ENCODE peak calls at places on chromosomes 3 and 15, in seven cellular contexts. V is uterus, U is adrenal gland, Z is IMR-90, L is ovary, O is A549, Q is body of pancreas. H is an unnamed sample.

GRCh38 chr15:62935300-62936081 is 107.1 kb upstream of the TPM1 start:
- DNase-seq in U (no peak), V (no peak), Q (no peak), Z (no peak), L (no peak), O (no peak), H (no peak)

GRCh38 chr3:174862666-174863065 is 3.5 kb downstream of the NAALADL2 start:
- DNase-seq in O (no peak), U (no peak), Z (peak; percentile 28), V (no peak), Q (no peak), L (no peak), H (no peak)

GRCh38 chr15:66883322-66883911 is 181.4 kb downstream of the SMAD6 start:
- DNase-seq in Q (peak; percentile 83), V (peak; percentile 94), U (peak; percentile 95), O (peak; percentile 99), Z (peak; percentile 100), L (peak; percentile 89), H (peak; percentile 83)

GRCh38 chr3:107994954-107995715 is 95.7 kb downstream of the CD47 start:
- DNase-seq in Q (no peak), O (no peak), Z (no peak), L (no peak), V (no peak), U (no peak), H (no peak)

GRCh38 chr3:38646062-38646461 is 3.4 kb downstream of the SCN5A start:
- DNase-seq in L (no peak), Z (no peak), Q (no peak), U (no peak), O (no peak), V (no peak), H (no peak)

GRCh38 chr3:38643090-38643489 is 6.4 kb downstream of the SCN5A start:
- DNase-seq in Z (no peak), Q (no peak), O (no peak), L (peak; percentile 4), U (no peak), V (peak; percentile 0), H (no peak)

GRCh38 chr3:4504340-4505261 is 11.5 kb downstream of the ITPR1 start:
- DNase-seq in Q (peak; percentile 29), L (peak; percentile 27), Z (no peak), U (peak; percentile 58), V (peak; percentile 59), O (no peak), H (peak; percentile 77)

GRCh38 chr3:14804835-14805780 is 13.7 kb upstream of the FGD5 start:
- DNase-seq in L (no peak), U (no peak), Z (no peak), Q (no peak), O (no peak), V (no peak), H (no peak)

GRCh38 chr15:93312891-93313486 is 224.0 kb upstream of the RGMA start:
- DNase-seq in U (no peak), Z (no peak), V (no peak), Q (no peak), L (no peak), O (no peak), H (no peak)

GRCh38 chr3:196659901-196660351 is 20.4 kb downstream of the NRROS start:
- DNase-seq in Z (no peak), O (no peak), Q (no peak), L (no peak), U (no peak), V (no peak), H (no peak)

GRCh38 chr3:42473083-42473932 is 29.1 kb upstream of the VIPR1 start:
- DNase-seq in Q (peak; percentile 26), O (no peak), Z (peak; percentile 16), V (no peak), L (no peak), U (peak; percentile 61), H (no peak)

GRCh38 chr3:15520185-15520584 is 1.3 kb downstream of the COLQ start:
- DNase-seq in V (no peak), O (no peak), Q (no peak), U (no peak), Z (no peak), L (no peak), H (no peak)

GRCh38 chr15:100332231-100332630 is 9.5 kb downstream of the ADAMTS17 start:
- DNase-seq in Q (no peak), O (no peak), Z (no peak), U (no peak), V (no peak), L (no peak), H (no peak)

GRCh38 chr3:140186421-140186920 is 251.5 kb downstream of the CLSTN2 start:
- DNase-seq in Q (peak; percentile 47), O (no peak), Z (peak; percentile 50), U (peak; percentile 54), L (no peak), V (peak; percentile 49), H (peak; percentile 45)

GRCh38 chr3:4008205-4008604 is 209.0 kb downstream of the LRRN1 start:
- DNase-seq in O (no peak), V (no peak), Q (no peak), U (no peak), Z (no peak), L (no peak), H (peak; percentile 20)

GRCh38 chr15:69035205-69035917 is 20.9 kb downstream of the NOX5 start:
- DNase-seq in Q (peak; percentile 26), Z (no peak), L (no peak), U (no peak), V (no peak), O (peak; percentile 75), H (no peak)

GRCh38 chr3:126872701-126873100 is 110.2 kb upstream of the PLXNA1 start:
- DNase-seq in L (no peak), Z (no peak), V (no peak), U (no peak), O (no peak), Q (no peak), H (no peak)

GRCh38 chr3:34387831-34388564 is 589.6 kb downstream of the PDCD6IP start:
- DNase-seq in V (no peak), U (no peak), Q (no peak), Z (no peak), L (no peak), O (no peak), H (no peak)

DNA sequence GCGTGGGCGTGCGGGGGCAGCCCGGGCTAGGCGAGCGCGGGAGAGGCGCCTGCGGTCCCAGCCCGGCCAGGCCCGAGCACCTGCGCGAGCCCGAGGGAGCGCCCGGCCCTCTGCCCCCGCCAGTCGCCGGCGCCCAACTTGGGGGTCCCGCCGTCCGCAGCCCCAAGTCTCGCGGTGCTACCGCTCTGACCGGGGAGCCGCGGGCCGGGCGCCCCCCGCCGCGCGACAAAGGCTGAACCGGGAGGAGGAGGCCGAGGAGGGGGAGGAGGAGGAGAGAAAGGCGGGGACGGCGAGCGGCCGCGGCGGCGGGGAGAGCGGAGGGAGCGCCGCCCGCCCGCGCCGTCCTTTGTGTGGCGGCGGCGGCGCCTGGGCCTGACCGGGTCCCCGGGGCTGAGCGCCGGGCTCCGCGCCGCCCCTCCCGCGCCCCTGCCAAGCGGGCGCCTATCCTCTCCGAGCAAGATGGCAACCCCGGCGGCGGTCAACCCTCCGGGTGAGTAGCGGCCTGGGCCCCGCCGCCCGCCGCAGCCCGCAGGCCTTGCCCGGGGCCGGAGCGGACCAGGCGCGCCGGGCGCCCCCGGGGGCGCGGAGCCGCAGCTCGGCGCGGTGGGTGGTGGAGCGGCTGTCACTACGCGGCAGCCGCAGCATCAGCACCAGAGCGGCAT is at the start of gene ARNT2:
- DNase-seq in Q (peak; percentile 48), L (peak; percentile 27), Z (peak; percentile 25), O (peak; percentile 52), U (peak; percentile 9), V (no peak), H (no peak)
- H3K4me3 ChIP-seq in Q (peak within 1 kb of the TSS; percentile 22), L (peak within 1 kb of the TSS; percentile 43), Z (peak within 1 kb of the TSS; percentile 53), O (peak within 1 kb of the TSS; percentile 79), U (peak within 1 kb of the TSS; percentile 86), V (peak within 1 kb of the TSS; percentile 25), H (peak within 1 kb of the TSS; percentile 61)

GRCh38 chr15:75704263-75704615 is 8.4 kb downstream of the CSPG4 start:
- DNase-seq in Q (no peak), O (no peak), U (no peak), Z (no peak), V (no peak), L (no peak), H (no peak)
- TF ChIP-seq CTCF in Q (no peak), O (no peak), U (no peak), Z (no peak), V (no peak), L (no peak), H (no peak)

DNA sequence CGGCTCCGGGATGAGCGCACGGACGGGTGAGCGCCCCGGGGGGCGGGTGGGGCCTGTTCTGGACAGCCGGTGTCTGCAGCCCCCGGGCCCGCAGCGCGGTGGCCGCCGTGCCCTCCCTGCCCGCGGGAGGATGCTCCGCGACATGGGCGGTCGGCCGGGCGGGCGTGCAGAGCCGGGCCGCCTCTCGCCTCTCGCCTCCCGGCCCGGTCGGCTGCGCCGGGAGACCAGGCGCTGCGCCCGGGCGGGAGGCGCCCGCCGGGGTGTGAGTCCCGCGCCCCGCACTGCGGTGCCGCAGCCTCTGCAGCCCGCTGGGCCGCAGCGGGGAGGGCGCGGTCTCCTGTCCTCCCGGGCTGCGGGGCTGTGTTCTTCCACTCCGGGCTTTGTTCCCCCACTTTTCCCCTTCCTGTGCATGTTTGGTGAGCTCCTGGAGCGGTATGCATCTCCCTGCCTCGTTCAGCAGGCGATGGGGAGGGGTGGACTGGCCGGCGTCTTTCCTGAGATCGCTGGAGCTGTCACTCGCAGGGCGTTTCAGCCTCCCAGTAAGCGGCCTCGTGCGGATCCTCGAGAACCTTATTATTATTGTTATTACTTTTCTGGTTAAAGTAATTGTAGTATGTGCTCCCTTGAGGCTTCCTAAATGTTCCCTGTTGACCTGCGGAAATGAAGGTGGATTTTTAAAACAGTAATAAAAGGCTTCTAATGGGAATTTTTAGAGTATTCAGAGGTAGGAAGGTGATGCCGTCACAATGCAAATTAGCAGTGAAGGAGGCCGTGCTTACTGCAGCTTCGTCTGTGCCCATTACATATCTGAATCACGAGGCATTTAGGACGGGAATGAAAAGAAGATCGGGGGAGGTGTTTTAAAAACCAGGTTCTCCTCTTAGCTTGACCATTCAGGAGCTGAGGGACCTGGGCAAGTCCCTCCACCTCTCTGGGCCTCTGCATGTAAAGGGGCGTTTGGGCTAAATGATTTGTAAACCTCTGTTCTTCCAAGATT is 588 bp downstream of the TMOD2 start:
- DNase-seq in Q (peak; percentile 47), O (peak; percentile 39), Z (peak; percentile 34), L (peak; percentile 32), U (peak; percentile 38), V (peak; percentile 36), H (peak; percentile 50)
- TF ChIP-seq POLR2A in Q (peak; percentile 5), O (no peak), Z (no peak), L (no peak), U (no peak), V (no peak), H (no peak)

GRCh38 chr3:81502251-81502650 is 259.2 kb downstream of the GBE1 start:
- DNase-seq in Z (no peak), U (no peak), O (no peak), V (no peak), L (no peak), Q (no peak), H (no peak)

GRCh38 chr3:81497565-81497964 is 263.9 kb downstream of the GBE1 start:
- DNase-seq in V (no peak), U (no peak), Z (no peak), O (no peak), Q (no peak), L (no peak), H (no peak)

GRCh38 chr3:81496407-81497104 is 264.9 kb downstream of the GBE1 start:
- DNase-seq in Z (no peak), V (no peak), U (no peak), Q (no peak), L (no peak), O (no peak), H (no peak)

DNA sequence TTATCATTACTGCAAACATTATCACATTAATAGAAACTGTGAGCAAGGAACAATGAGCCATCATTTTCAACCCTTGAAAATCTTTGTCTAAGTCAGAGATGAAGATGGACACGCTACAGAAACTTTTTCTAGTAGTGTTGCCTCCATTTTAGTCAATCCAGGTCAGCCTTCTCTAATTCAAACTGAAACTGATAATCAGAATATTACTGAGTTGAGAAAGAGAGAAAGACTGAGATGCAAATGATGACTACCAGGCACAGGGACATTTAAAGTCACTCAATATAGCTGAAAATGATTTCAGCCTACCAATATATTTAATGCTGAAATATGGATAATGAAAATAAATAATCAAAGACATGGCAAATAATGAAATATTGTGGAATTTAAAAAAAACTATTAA is 261.4 kb downstream of the GBE1 start:
- DNase-seq in V (no peak), O (no peak), U (no peak), L (no peak), Q (no peak), Z (no peak), H (no peak)
- H3K4me3 ChIP-seq in V (no peak overlapping the region), O (no peak overlapping the region), U (no peak overlapping the region), L (no peak overlapping the region), Q (no peak overlapping the region), Z (no peak overlapping the region), H (no peak overlapping the region)